ENCODE peak calls at places on chromosomes 1 and 21, in eight cellular contexts. Q, F, L, T, Z, N, I and K are unnamed samples. For H3K4me1, the result is how much of the 10 kb centered on the place peaks cover.

GRCh38 chr1:64497484-64497883 is 27.6 kb downstream of the CACHD1 start:
- DNase-seq in Q (no peak), F (no peak), L (no peak), T (peak), Z (no peak), N (no peak), I (no peak), K (no peak)

GRCh38 chr1:10107985-10108663 is 75.4 kb downstream of the UBE4B start:
- DNase-seq in Q (no peak), F (no peak), L (no peak), T (peak), Z (no peak), N (no peak), I (peak), K (no peak)

GRCh38 chr1:23597635-23598388 is 38.5 kb upstream of the ID3 start:
- DNase-seq in Q (no peak), F (no peak), L (no peak), T (no peak), Z (no peak), N (no peak), I (no peak), K (no peak)

GRCh38 chr21:29318354-29318753 is 19.6 kb downstream of the BACH1 start:
- DNase-seq in Q (no peak), F (no peak), L (no peak), T (peak), Z (no peak), N (no peak), I (no peak), K (no peak)

GRCh38 chr1:54955359-54955758 is 25.1 kb upstream of the TMEM61 start:
- DNase-seq in Q (no peak), F (no peak), L (no peak), T (peak), Z (no peak), N (no peak), I (peak), K (no peak)

GRCh38 chr1:221284028-221284427 is 404.8 kb downstream of the HLX start:
- DNase-seq in Q (no peak), F (no peak), L (no peak), T (peak), Z (no peak), N (no peak), I (no peak), K (no peak)

GRCh38 chr1:2606004-2606805 is 19.6 kb downstream of the PRXL2B start:
- DNase-seq in Q (no peak), F (peak), L (peak), T (no peak), Z (no peak), N (peak), I (no peak), K (no peak)

GRCh38 chr1:17561252-17561558 is 21.7 kb downstream of the ARHGEF10L start:
- DNase-seq in Q (no peak), F (no peak), L (no peak), T (no peak), Z (no peak), N (peak), I (no peak), K (no peak)

GRCh38 chr1:7783178-7783711 is 846 bp upstream of the PER3 start:
- DNase-seq in Q (no peak), F (peak), L (peak), T (peak), Z (no peak), N (peak), I (peak), K (peak)

GRCh38 chr1:232873412-232873811 is 68.2 kb downstream of the MAP10 start:
- DNase-seq in Q (no peak), F (no peak), L (no peak), T (no peak), Z (no peak), N (no peak), I (no peak), K (no peak)

GRCh38 chr1:160416369-160416768 is 16.0 kb downstream of the VANGL2 start:
- DNase-seq in Q (no peak), F (no peak), L (no peak), T (peak), Z (no peak), N (no peak), I (no peak), K (no peak)

GRCh38 chr1:89945852-89946476 is 48.9 kb upstream of the ZNF326 start:
- DNase-seq in Q (no peak), F (no peak), L (no peak), T (peak), Z (no peak), N (no peak), I (peak), K (no peak)

GRCh38 chr1:14612281-14612680 is 13.8 kb downstream of the KAZN start:
- DNase-seq in Q (no peak), F (no peak), L (no peak), T (no peak), Z (no peak), N (no peak), I (no peak), K (no peak)

GRCh38 chr1:14615539-14616218 is 17.2 kb downstream of the KAZN start:
- DNase-seq in Q (no peak), F (no peak), L (no peak), T (no peak), Z (no peak), N (no peak), I (no peak), K (no peak)

GRCh38 chr1:14611792-14612191 is 13.3 kb downstream of the KAZN start:
- DNase-seq in Q (no peak), F (no peak), L (no peak), T (no peak), Z (no peak), N (no peak), I (no peak), K (no peak)

GRCh38 chr1:14613915-14614314 is 15.4 kb downstream of the KAZN start:
- DNase-seq in Q (no peak), F (no peak), L (no peak), T (no peak), Z (no peak), N (no peak), I (no peak), K (no peak)

DNA sequence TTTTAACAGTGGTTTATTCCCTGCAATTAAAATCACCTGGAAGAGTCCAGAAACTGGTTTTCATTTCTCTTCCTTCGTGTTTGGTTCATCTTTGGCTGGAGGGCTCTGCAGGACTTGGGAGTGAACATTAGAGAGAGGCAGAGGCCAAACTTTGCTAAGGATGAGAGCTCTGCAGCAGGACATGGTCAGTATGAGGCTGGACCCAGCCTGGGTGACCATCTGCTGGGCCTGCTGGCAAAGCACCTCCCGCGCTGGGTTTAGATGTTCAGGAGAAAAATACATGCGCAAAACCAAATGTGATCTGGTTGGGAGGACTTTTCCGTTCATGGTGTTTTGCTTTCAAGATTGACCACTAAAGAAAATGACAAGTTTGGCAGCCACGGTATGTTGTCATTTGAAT is 15.8 kb downstream of the KAZN start:
- DNase-seq in Q (no peak), F (no peak), L (no peak), T (no peak), Z (no peak), N (no peak), I (no peak), K (no peak)
- H3K27ac ChIP-seq in Q (no peak), F (no peak), L (no peak), T (no peak), Z (no peak), N (no peak), I (no peak), K (no peak)

GRCh38 chr1:201652180-201652579 is 113.3 kb downstream of the NAV1 start:
- DNase-seq in Q (no peak), F (no peak), L (no peak), T (no peak), Z (no peak), N (no peak), I (no peak), K (no peak)
- H3K4me3 ChIP-seq in Q (no peak), F (no peak), L (no peak), T (no peak), Z (no peak), N (no peak), I (no peak), K (no peak)

DNA sequence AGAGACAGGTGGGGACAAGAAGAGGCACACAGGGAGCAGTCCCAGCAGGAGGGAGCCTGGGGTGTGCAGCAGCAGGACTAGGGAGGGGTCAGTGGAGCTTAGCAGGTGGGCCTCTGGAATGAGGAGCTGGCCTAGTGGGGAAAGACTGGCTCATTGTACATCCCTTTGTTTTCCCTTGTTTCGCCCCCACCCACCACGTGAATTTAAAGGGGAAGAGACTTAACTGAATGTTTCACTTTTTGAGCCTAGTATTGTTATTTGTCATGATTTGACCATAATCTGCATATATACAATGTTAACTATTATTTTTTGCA is 181.7 kb downstream of the DHRS3 start:
- DNase-seq in Q (no peak), F (no peak), L (no peak), T (no peak), Z (no peak), N (no peak), I (no peak), K (no peak)
- H3K4me1 ChIP-seq in Q (under half), F (under half), L (half or more), T (under half), Z (under half), N (half or more), I (under half), K (under half)

GRCh38 chr1:93581917-93582850 is 99.5 kb downstream of the BCAR3 start:
- DNase-seq in Q (no peak), F (no peak), L (no peak), T (no peak), Z (no peak), N (no peak), I (no peak), K (peak)
- H3K27ac ChIP-seq in Q (no peak), F (peak), L (no peak), T (no peak), Z (no peak), N (no peak), I (peak), K (peak)

GRCh38 chr1:205450448-205450847 is 5.4 kb downstream of the BLACAT1 start:
- DNase-seq in Q (no peak), F (no peak), L (no peak), T (no peak), Z (no peak), N (no peak), I (peak), K (no peak)
- H3K4me3 ChIP-seq in Q (no peak), F (no peak), L (no peak), T (no peak), Z (no peak), N (no peak), I (peak), K (no peak)

GRCh38 chr1:226660410-226661182 is 78.5 kb downstream of the ITPKB start:
- DNase-seq in Q (no peak), F (peak), L (no peak), T (peak), Z (no peak), N (no peak), I (no peak), K (no peak)

GRCh38 chr1:226658538-226659125 is 80.5 kb downstream of the ITPKB start:
- DNase-seq in Q (peak), F (peak), L (no peak), T (no peak), Z (no peak), N (no peak), I (no peak), K (no peak)

GRCh38 chr1:226657788-226658537 is 81.1 kb downstream of the ITPKB start:
- DNase-seq in Q (peak), F (peak), L (no peak), T (no peak), Z (no peak), N (no peak), I (no peak), K (no peak)

GRCh38 chr1:226659641-226660040 is 79.4 kb downstream of the ITPKB start:
- DNase-seq in Q (no peak), F (peak), L (no peak), T (no peak), Z (no peak), N (no peak), I (no peak), K (no peak)

DNA sequence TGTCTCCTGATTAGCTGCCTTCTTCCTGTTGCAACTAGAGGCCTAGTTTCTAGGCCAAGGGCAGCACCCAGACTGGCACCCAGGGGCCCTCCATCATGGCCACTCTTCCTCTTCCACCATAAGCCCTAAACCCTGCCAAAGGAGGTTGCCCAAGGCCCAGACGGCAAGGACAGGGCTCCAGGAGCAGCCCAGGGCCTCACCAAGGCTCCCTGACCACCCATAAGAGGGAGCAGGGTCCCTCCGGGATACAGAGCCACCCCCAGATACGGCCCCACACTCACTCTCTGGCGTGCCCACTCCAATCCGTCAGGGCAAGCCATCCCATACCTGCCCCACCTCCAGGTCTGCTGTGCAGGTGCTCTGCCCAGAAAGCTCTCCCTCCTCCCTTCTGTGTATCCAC is 79.9 kb downstream of the ITPKB start:
- DNase-seq in Q (no peak), F (peak), L (no peak), T (no peak), Z (no peak), N (no peak), I (no peak), K (no peak)
- H3K4me1 ChIP-seq in Q (under half), F (half or more), L (half or more), T (half or more), Z (half or more), N (half or more), I (under half), K (under half)

GRCh38 chr21:33332143-33332542 is 7.4 kb downstream of the IFNAR1 start:
- DNase-seq in Q (no peak), F (no peak), L (no peak), T (no peak), Z (no peak), N (no peak), I (no peak), K (no peak)
- H3K27ac ChIP-seq in Q (no peak), F (no peak), L (no peak), T (no peak), Z (no peak), N (no peak), I (no peak), K (no peak)